ENCODE peak calls at places on chromosomes 16 and 17, in six cellular contexts. One of them, this sample, is unnamed.

GRCh38 chr17:32104158-32104557 is 38.1 kb upstream of the RHOT1 start:
- DNase-seq in small intestine: no peak
- DNase-seq in pancreas: no peak
- DNase-seq in heart right ventricle: no peak
- DNase-seq in IMR-90: no peak
- DNase-seq in CD8-positive, alpha-beta memory T cell: no peak
- DNase-seq in this sample: no peak

GRCh38 chr17:72852267-72852945 is 240.1 kb downstream of the SLC39A11 start:
- DNase-seq in heart right ventricle: no peak
- DNase-seq in pancreas: no peak
- DNase-seq in small intestine: no peak
- DNase-seq in CD8-positive, alpha-beta memory T cell: no peak
- DNase-seq in IMR-90: peak; percentile 64
- DNase-seq in this sample: no peak

GRCh38 chr16:70412385-70412784 is 26.5 kb downstream of the ST3GAL2 start:
- DNase-seq in small intestine: no peak
- DNase-seq in CD8-positive, alpha-beta memory T cell: no peak
- DNase-seq in heart right ventricle: no peak
- DNase-seq in pancreas: no peak
- DNase-seq in IMR-90: no peak
- DNase-seq in this sample: no peak

GRCh38 chr16:82700541-82701240 is 73.9 kb downstream of the CDH13 start:
- DNase-seq in small intestine: no peak
- DNase-seq in heart right ventricle: no peak
- DNase-seq in IMR-90: peak; percentile 78
- DNase-seq in pancreas: no peak
- DNase-seq in CD8-positive, alpha-beta memory T cell: no peak
- DNase-seq in this sample: no peak

GRCh38 chr17:42378597-42379594 is 9.3 kb downstream of the STAT3 start:
- DNase-seq in CD8-positive, alpha-beta memory T cell: no peak
- DNase-seq in pancreas: no peak
- DNase-seq in heart right ventricle: peak; percentile 25
- DNase-seq in small intestine: peak; percentile 72
- DNase-seq in IMR-90: peak; percentile 34
- DNase-seq in this sample: no peak

GRCh38 chr17:55273579-55274370 is 9.0 kb downstream of the HLF start:
- DNase-seq in pancreas: peak; percentile 81
- DNase-seq in IMR-90: no peak
- DNase-seq in heart right ventricle: peak; percentile 71
- DNase-seq in small intestine: peak; percentile 19
- DNase-seq in CD8-positive, alpha-beta memory T cell: no peak
- DNase-seq in this sample: no peak

GRCh38 chr17:76824103-76824502 is 44.1 kb upstream of the MGAT5B start:
- DNase-seq in small intestine: no peak
- DNase-seq in pancreas: no peak
- DNase-seq in IMR-90: no peak
- DNase-seq in CD8-positive, alpha-beta memory T cell: no peak
- DNase-seq in heart right ventricle: no peak
- DNase-seq in this sample: no peak

GRCh38 chr17:49216953-49217650 is 6.6 kb downstream of the ABI3 start:
- DNase-seq in CD8-positive, alpha-beta memory T cell: no peak
- DNase-seq in heart right ventricle: peak; percentile 65
- DNase-seq in IMR-90: no peak
- DNase-seq in pancreas: no peak
- DNase-seq in small intestine: no peak
- DNase-seq in this sample: no peak

GRCh38 chr16:83714286-83714685 is 93.5 kb upstream of the HSBP1 start:
- DNase-seq in heart right ventricle: no peak
- DNase-seq in CD8-positive, alpha-beta memory T cell: no peak
- DNase-seq in IMR-90: no peak
- DNase-seq in pancreas: no peak
- DNase-seq in small intestine: no peak
- DNase-seq in this sample: no peak

GRCh38 chr17:50830994-50831393 is 4.4 kb upstream of the WFIKKN2 start:
- DNase-seq in CD8-positive, alpha-beta memory T cell: no peak
- DNase-seq in IMR-90: no peak
- DNase-seq in pancreas: no peak
- DNase-seq in heart right ventricle: no peak
- DNase-seq in small intestine: no peak
- DNase-seq in this sample: no peak

GRCh38 chr16:85291302-85292148 is 179.3 kb upstream of the CIBAR2 start:
- DNase-seq in pancreas: no peak
- DNase-seq in IMR-90: no peak
- DNase-seq in heart right ventricle: peak; percentile 38
- DNase-seq in small intestine: no peak
- DNase-seq in CD8-positive, alpha-beta memory T cell: no peak
- DNase-seq in this sample: no peak

GRCh38 chr17:27985306-27985705 is 57.2 kb upstream of the NLK start:
- DNase-seq in small intestine: no peak
- DNase-seq in CD8-positive, alpha-beta memory T cell: no peak
- DNase-seq in heart right ventricle: peak; percentile 15
- DNase-seq in IMR-90: no peak
- DNase-seq in pancreas: no peak
- DNase-seq in this sample: no peak

GRCh38 chr16:31183432-31184428 is 3.8 kb downstream of the FUS start:
- DNase-seq in IMR-90: no peak
- DNase-seq in CD8-positive, alpha-beta memory T cell: no peak
- DNase-seq in small intestine: no peak
- DNase-seq in heart right ventricle: no peak
- DNase-seq in pancreas: no peak
- DNase-seq in this sample: no peak

GRCh38 chr16:85570735-85571562 is 42.2 kb upstream of the GSE1 start:
- DNase-seq in CD8-positive, alpha-beta memory T cell: peak; percentile 40
- DNase-seq in heart right ventricle: peak; percentile 27
- DNase-seq in small intestine: no peak
- DNase-seq in pancreas: no peak
- DNase-seq in IMR-90: no peak
- DNase-seq in this sample: no peak

GRCh38 chr16:88347656-88348376 is 34.9 kb upstream of the ZNF469 start:
- DNase-seq in CD8-positive, alpha-beta memory T cell: no peak
- DNase-seq in pancreas: no peak
- DNase-seq in heart right ventricle: no peak
- DNase-seq in IMR-90: no peak
- DNase-seq in small intestine: no peak
- DNase-seq in this sample: no peak

GRCh38 chr17:3890082-3890892 is 2.6 kb downstream of the CAMKK1 start:
- DNase-seq in heart right ventricle: peak; percentile 72
- DNase-seq in IMR-90: peak; percentile 91
- DNase-seq in pancreas: no peak
- DNase-seq in CD8-positive, alpha-beta memory T cell: no peak
- DNase-seq in small intestine: no peak
- DNase-seq in this sample: no peak

GRCh38 chr17:67377727-67378443 is 804 bp downstream of the PITPNC1 start:
- DNase-seq in small intestine: peak; percentile 29
- DNase-seq in IMR-90: peak; percentile 35
- DNase-seq in CD8-positive, alpha-beta memory T cell: peak; percentile 34
- DNase-seq in heart right ventricle: peak; percentile 46
- DNase-seq in pancreas: peak; percentile 56
- DNase-seq in this sample: peak; percentile 70

GRCh38 chr16:11342021-11342855 is 3.0 kb upstream of the RMI2 start:
- DNase-seq in small intestine: no peak
- DNase-seq in pancreas: no peak
- DNase-seq in heart right ventricle: no peak
- DNase-seq in CD8-positive, alpha-beta memory T cell: no peak
- DNase-seq in IMR-90: no peak
- DNase-seq in this sample: no peak

GRCh38 chr16:50616386-50616785 is 64.7 kb downstream of the SNX20 start:
- DNase-seq in CD8-positive, alpha-beta memory T cell: no peak
- DNase-seq in pancreas: no peak
- DNase-seq in IMR-90: no peak
- DNase-seq in small intestine: no peak
- DNase-seq in heart right ventricle: no peak
- DNase-seq in this sample: no peak

GRCh38 chr16:63038563-63039131 is 1002.4 kb upstream of the CDH8 start:
- DNase-seq in IMR-90: no peak
- DNase-seq in heart right ventricle: no peak
- DNase-seq in CD8-positive, alpha-beta memory T cell: no peak
- DNase-seq in pancreas: peak; percentile 11
- DNase-seq in small intestine: no peak
- DNase-seq in this sample: no peak

GRCh38 chr17:62085511-62086408 is 20.7 kb upstream of the MED13 start:
- DNase-seq in IMR-90: peak; percentile 62
- DNase-seq in small intestine: peak; percentile 80
- DNase-seq in CD8-positive, alpha-beta memory T cell: no peak
- DNase-seq in heart right ventricle: no peak
- DNase-seq in pancreas: no peak
- DNase-seq in this sample: no peak

GRCh38 chr16:50458694-50459271 is 89.4 kb upstream of the NKD1 start:
- DNase-seq in CD8-positive, alpha-beta memory T cell: no peak
- DNase-seq in pancreas: no peak
- DNase-seq in small intestine: no peak
- DNase-seq in IMR-90: no peak
- DNase-seq in heart right ventricle: no peak
- DNase-seq in this sample: no peak

GRCh38 chr16:30142672-30143346 is 19.8 kb upstream of the MAPK3 start:
- DNase-seq in CD8-positive, alpha-beta memory T cell: no peak
- DNase-seq in small intestine: peak; percentile 39
- DNase-seq in pancreas: no peak
- DNase-seq in IMR-90: no peak
- DNase-seq in heart right ventricle: no peak
- DNase-seq in this sample: peak; percentile 23

GRCh38 chr17:8122391-8122922 is 1.4 kb downstream of the HES7 start:
- DNase-seq in small intestine: no peak
- DNase-seq in IMR-90: peak; percentile 50
- DNase-seq in CD8-positive, alpha-beta memory T cell: no peak
- DNase-seq in pancreas: no peak
- DNase-seq in heart right ventricle: peak; percentile 24
- DNase-seq in this sample: no peak

GRCh38 chr17:16285646-16286008 is 67.6 kb downstream of the CENPV start:
- DNase-seq in IMR-90: no peak
- DNase-seq in heart right ventricle: no peak
- DNase-seq in CD8-positive, alpha-beta memory T cell: no peak
- DNase-seq in pancreas: no peak
- DNase-seq in small intestine: no peak
- DNase-seq in this sample: no peak

DNA sequence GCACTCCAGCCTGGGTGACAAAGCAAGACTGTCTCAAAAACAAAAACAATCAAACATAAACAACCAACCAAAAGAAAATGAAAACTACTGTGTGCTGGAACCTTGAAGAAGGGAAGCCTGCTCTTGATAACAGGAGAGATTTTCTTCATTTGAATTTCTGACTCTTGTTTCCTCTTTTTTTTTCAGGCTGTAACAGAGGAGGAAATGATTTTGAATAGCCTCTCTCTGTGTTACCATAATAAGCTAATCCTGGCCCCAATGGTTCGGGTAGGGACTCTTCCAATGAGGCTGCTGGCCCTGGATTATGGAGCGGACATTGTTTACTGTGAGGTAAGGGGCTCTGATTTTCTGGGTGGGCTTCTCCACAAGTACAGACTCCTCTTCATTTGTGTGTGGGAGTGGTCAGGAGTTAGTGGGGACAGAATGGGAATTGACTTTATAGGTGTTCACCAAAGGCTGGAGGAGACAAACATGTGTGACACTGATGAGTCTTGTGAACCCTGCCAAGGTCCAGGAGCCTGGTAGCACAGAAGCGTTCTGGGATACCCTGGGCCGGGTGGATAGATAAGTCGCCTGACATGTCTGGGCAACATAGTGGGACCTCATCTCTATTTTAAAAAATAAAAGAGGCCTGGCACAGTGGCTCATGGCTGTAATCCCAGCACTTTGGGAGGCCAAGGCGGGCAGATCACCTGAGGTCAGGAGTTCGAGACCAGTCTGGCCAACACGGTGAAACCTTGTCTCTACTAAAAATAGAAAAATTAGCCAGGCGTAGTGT is 14.9 kb downstream of the DUS2 start:
- DNase-seq in heart right ventricle: no peak
- DNase-seq in CD8-positive, alpha-beta memory T cell: no peak
- DNase-seq in small intestine: no peak
- DNase-seq in IMR-90: no peak
- DNase-seq in pancreas: no peak
- DNase-seq in this sample: no peak
- H3K4me1 ChIP-seq in heart right ventricle: peaks cover 45% of the 10 kb centered on the region
- H3K4me1 ChIP-seq in CD8-positive, alpha-beta memory T cell: peaks cover 8% of the 10 kb centered on the region
- H3K4me1 ChIP-seq in small intestine: no peaks in the 10 kb centered on the region
- H3K4me1 ChIP-seq in IMR-90: no peaks in the 10 kb centered on the region
- H3K4me1 ChIP-seq in pancreas: no peaks in the 10 kb centered on the region
- H3K4me1 ChIP-seq in this sample: no peaks in the 10 kb centered on the region

DNA sequence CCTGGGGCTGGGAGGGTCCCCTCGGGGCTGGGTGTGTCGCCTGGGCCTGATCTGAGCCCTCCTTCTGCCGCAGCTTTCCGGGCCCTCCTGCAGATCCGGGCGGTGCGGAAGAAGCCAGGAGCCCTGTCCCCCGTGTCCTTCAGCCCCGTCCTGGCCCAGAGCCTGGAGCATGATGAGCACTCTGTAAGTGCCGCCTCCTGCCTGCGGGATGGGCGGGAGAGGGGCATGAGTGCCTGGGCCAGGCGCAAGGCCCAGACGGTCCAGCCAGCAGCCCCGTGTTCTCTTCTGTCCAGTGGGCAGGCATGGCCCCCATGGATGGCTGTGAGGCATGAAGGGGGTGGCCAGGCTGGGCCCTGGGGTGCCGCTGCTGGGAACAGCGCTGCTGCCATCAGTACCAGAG is 16.0 kb upstream of the NUDT16L1 start:
- DNase-seq in heart right ventricle: peak; percentile 81
- DNase-seq in pancreas: no peak
- DNase-seq in CD8-positive, alpha-beta memory T cell: no peak
- DNase-seq in IMR-90: no peak
- DNase-seq in small intestine: no peak
- DNase-seq in this sample: no peak
- H3K4me3 ChIP-seq in heart right ventricle: no peak overlapping the region
- H3K4me3 ChIP-seq in pancreas: no peak overlapping the region
- H3K4me3 ChIP-seq in CD8-positive, alpha-beta memory T cell: no peak overlapping the region
- H3K4me3 ChIP-seq in IMR-90: no peak overlapping the region
- H3K4me3 ChIP-seq in small intestine: no peak overlapping the region
- H3K4me3 ChIP-seq in this sample: no peak overlapping the region

DNA sequence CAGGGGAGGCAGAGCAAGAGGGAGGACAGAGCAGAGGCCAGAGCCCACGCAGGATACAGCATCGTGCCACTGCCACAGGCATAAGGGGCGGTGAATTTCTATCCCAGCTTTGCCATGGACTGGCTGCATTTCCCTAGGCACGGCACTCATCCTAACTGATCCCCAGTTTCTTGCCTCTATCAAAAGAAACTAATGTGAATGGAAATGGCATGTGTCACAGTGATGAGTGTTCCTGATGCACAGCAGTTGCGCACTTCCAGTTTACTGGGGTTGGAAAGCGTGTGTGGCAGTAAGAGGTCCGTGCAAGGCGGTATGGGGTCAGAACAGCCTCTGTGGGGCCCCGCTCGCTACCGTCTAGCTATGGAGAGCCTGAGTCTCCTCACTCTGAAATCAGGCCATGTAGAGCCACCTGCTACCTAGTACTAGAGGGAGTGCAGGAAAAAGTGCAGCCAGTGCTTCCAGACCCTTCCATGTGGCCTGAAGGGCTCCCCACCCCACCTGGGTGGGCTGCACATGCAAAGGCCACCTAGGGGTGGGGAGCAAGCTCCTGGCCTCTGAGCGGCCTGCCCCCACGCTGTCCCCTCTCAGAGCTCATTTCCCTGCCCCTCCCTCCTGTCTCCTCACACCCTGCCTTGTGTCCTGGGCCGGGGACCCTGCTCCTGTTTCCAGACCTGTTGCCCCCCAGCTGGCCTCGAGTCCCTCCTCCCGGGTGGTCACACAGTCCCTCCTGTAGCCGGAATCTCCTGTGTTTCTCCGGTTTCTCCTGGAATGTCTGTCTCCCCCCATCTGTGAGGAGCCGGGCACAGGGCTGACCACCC is 5.0 kb upstream of the KCNJ18 start:
- DNase-seq in pancreas: no peak
- DNase-seq in heart right ventricle: no peak
- DNase-seq in IMR-90: no peak
- DNase-seq in small intestine: no peak
- DNase-seq in CD8-positive, alpha-beta memory T cell: no peak
- DNase-seq in this sample: no peak
- H3K9me3 ChIP-seq in pancreas: no peaks in the 10 kb centered on the region
- H3K9me3 ChIP-seq in heart right ventricle: no peaks in the 10 kb centered on the region
- H3K9me3 ChIP-seq in IMR-90: peaks cover 29% of the 10 kb centered on the region
- H3K9me3 ChIP-seq in small intestine: no peaks in the 10 kb centered on the region
- H3K9me3 ChIP-seq in CD8-positive, alpha-beta memory T cell: no peaks in the 10 kb centered on the region
- H3K9me3 ChIP-seq in this sample: no peaks in the 10 kb centered on the region

GRCh38 chr16:8735574-8735973 is 61.2 kb downstream of the ABAT start:
- DNase-seq in pancreas: no peak
- DNase-seq in IMR-90: no peak
- DNase-seq in CD8-positive, alpha-beta memory T cell: no peak
- DNase-seq in heart right ventricle: no peak
- DNase-seq in small intestine: no peak
- DNase-seq in this sample: no peak
- H3K4me1 ChIP-seq in pancreas: peaks cover 22% of the 10 kb centered on the region
- H3K4me1 ChIP-seq in IMR-90: no peaks in the 10 kb centered on the region
- H3K4me1 ChIP-seq in CD8-positive, alpha-beta memory T cell: no peaks in the 10 kb centered on the region
- H3K4me1 ChIP-seq in heart right ventricle: peaks cover 2% of the 10 kb centered on the region
- H3K4me1 ChIP-seq in small intestine: no peaks in the 10 kb centered on the region
- H3K4me1 ChIP-seq in this sample: peaks cover 6% of the 10 kb centered on the region

This sample was measured in Caco-2.